ENCODE peak calls at places on chromosomes 7 and 10, in six cellular contexts. One of them, this sample, is unnamed.

GRCh38 chr7:82507365-82507975 is 63.9 kb upstream of the CACNA2D1 start:
- DNase-seq in body of pancreas: no peak
- DNase-seq in lower lobe of right lung: no peak
- DNase-seq in fibroblast of lung: no peak
- DNase-seq in brain microvascular endothelial cell: no peak
- DNase-seq in mesendoderm: peak; percentile 1
- DNase-seq in this sample: no peak

GRCh38 chr10:110498982-110499795 is 1.5 kb downstream of the DUSP5 start:
- DNase-seq in mesendoderm: peak; percentile 96
- DNase-seq in fibroblast of lung: peak; percentile 83
- DNase-seq in lower lobe of right lung: no peak
- DNase-seq in brain microvascular endothelial cell: no peak
- DNase-seq in body of pancreas: peak; percentile 40
- DNase-seq in this sample: peak; percentile 76

GRCh38 chr7:82382276-82382675 is 61.3 kb downstream of the CACNA2D1 start:
- DNase-seq in lower lobe of right lung: no peak
- DNase-seq in fibroblast of lung: no peak
- DNase-seq in brain microvascular endothelial cell: no peak
- DNase-seq in body of pancreas: no peak
- DNase-seq in mesendoderm: no peak
- DNase-seq in this sample: no peak

GRCh38 chr7:100719523-100720319 is 547 bp upstream of the EPO start:
- DNase-seq in mesendoderm: no peak
- DNase-seq in brain microvascular endothelial cell: peak; percentile 16
- DNase-seq in lower lobe of right lung: no peak
- DNase-seq in body of pancreas: no peak
- DNase-seq in fibroblast of lung: peak; percentile 65
- DNase-seq in this sample: peak; percentile 44

GRCh38 chr10:122112021-122112616 is 123.2 kb downstream of the TACC2 start:
- DNase-seq in body of pancreas: no peak
- DNase-seq in brain microvascular endothelial cell: peak; percentile 45
- DNase-seq in mesendoderm: no peak
- DNase-seq in lower lobe of right lung: no peak
- DNase-seq in fibroblast of lung: peak; percentile 58
- DNase-seq in this sample: peak; percentile 52

GRCh38 chr7:150631084-150631824 is 931 bp downstream of the GIMAP6 start:
- DNase-seq in fibroblast of lung: no peak
- DNase-seq in brain microvascular endothelial cell: no peak
- DNase-seq in body of pancreas: peak; percentile 20
- DNase-seq in lower lobe of right lung: peak; percentile 62
- DNase-seq in mesendoderm: no peak
- DNase-seq in this sample: no peak

GRCh38 chr7:66837007-66837406 is 84.0 kb upstream of the TMEM248 start:
- DNase-seq in lower lobe of right lung: peak; percentile 50
- DNase-seq in mesendoderm: peak; percentile 85
- DNase-seq in body of pancreas: peak; percentile 23
- DNase-seq in brain microvascular endothelial cell: peak; percentile 37
- DNase-seq in fibroblast of lung: peak; percentile 22
- DNase-seq in this sample: peak; percentile 5

GRCh38 chr7:106521541-106521940 is 139.4 kb downstream of the CCDC71L start:
- DNase-seq in brain microvascular endothelial cell: no peak
- DNase-seq in fibroblast of lung: no peak
- DNase-seq in lower lobe of right lung: no peak
- DNase-seq in body of pancreas: no peak
- DNase-seq in mesendoderm: no peak
- DNase-seq in this sample: no peak

GRCh38 chr7:135620980-135621850 is 41.1 kb upstream of the STMP1 start:
- DNase-seq in lower lobe of right lung: no peak
- DNase-seq in brain microvascular endothelial cell: peak; percentile 89
- DNase-seq in mesendoderm: peak; percentile 78
- DNase-seq in body of pancreas: peak; percentile 70
- DNase-seq in fibroblast of lung: peak; percentile 90
- DNase-seq in this sample: peak; percentile 93

GRCh38 chr10:60155945-60156683 is 233.6 kb downstream of the ANK3 start:
- DNase-seq in mesendoderm: no peak
- DNase-seq in fibroblast of lung: no peak
- DNase-seq in brain microvascular endothelial cell: no peak
- DNase-seq in lower lobe of right lung: no peak
- DNase-seq in body of pancreas: no peak
- DNase-seq in this sample: no peak

GRCh38 chr7:20241491-20242261 is 24.5 kb upstream of the MACC1 start:
- DNase-seq in mesendoderm: no peak
- DNase-seq in brain microvascular endothelial cell: peak; percentile 76
- DNase-seq in fibroblast of lung: peak; percentile 43
- DNase-seq in body of pancreas: no peak
- DNase-seq in lower lobe of right lung: no peak
- DNase-seq in this sample: peak; percentile 96

GRCh38 chr10:22252801-22253577 is 35.2 kb upstream of the EBLN1 start:
- DNase-seq in fibroblast of lung: peak; percentile 16
- DNase-seq in mesendoderm: peak; percentile 52
- DNase-seq in brain microvascular endothelial cell: no peak
- DNase-seq in body of pancreas: peak; percentile 19
- DNase-seq in lower lobe of right lung: peak; percentile 67
- DNase-seq in this sample: peak; percentile 22

GRCh38 chr10:32332299-32332750 is 14.6 kb downstream of the EPC1 start:
- DNase-seq in body of pancreas: peak; percentile 78
- DNase-seq in fibroblast of lung: peak; percentile 13
- DNase-seq in lower lobe of right lung: no peak
- DNase-seq in mesendoderm: no peak
- DNase-seq in brain microvascular endothelial cell: no peak
- DNase-seq in this sample: no peak

GRCh38 chr10:60367014-60367413 is 22.7 kb downstream of the ANK3 start:
- DNase-seq in lower lobe of right lung: no peak
- DNase-seq in mesendoderm: no peak
- DNase-seq in brain microvascular endothelial cell: no peak
- DNase-seq in fibroblast of lung: no peak
- DNase-seq in body of pancreas: no peak
- DNase-seq in this sample: no peak

GRCh38 chr10:13187135-13187534 is 25.8 kb downstream of the MCM10 start:
- DNase-seq in mesendoderm: no peak
- DNase-seq in fibroblast of lung: no peak
- DNase-seq in lower lobe of right lung: no peak
- DNase-seq in body of pancreas: no peak
- DNase-seq in brain microvascular endothelial cell: no peak
- DNase-seq in this sample: no peak

GRCh38 chr10:93751832-93752231 is 5.9 kb upstream of the LGI1 start:
- DNase-seq in lower lobe of right lung: no peak
- DNase-seq in brain microvascular endothelial cell: peak; percentile 49
- DNase-seq in fibroblast of lung: no peak
- DNase-seq in mesendoderm: peak; percentile 73
- DNase-seq in body of pancreas: no peak
- DNase-seq in this sample: peak; percentile 22

GRCh38 chr7:124171068-124171467 is 138.2 kb upstream of the TMEM229A start:
- DNase-seq in lower lobe of right lung: no peak
- DNase-seq in mesendoderm: peak; percentile 43
- DNase-seq in fibroblast of lung: peak; percentile 85
- DNase-seq in brain microvascular endothelial cell: peak; percentile 7
- DNase-seq in body of pancreas: peak; percentile 16
- DNase-seq in this sample: peak; percentile 28

GRCh38 chr10:3783721-3784432 is 1.1 kb downstream of the KLF6 start:
- DNase-seq in mesendoderm: peak; percentile 94
- DNase-seq in brain microvascular endothelial cell: peak; percentile 39
- DNase-seq in body of pancreas: peak; percentile 80
- DNase-seq in lower lobe of right lung: no peak
- DNase-seq in fibroblast of lung: peak; percentile 75
- DNase-seq in this sample: peak; percentile 69

GRCh38 chr10:51092402-51092801 is 18.1 kb downstream of the PRKG1 start:
- DNase-seq in mesendoderm: no peak
- DNase-seq in brain microvascular endothelial cell: peak; percentile 51
- DNase-seq in lower lobe of right lung: no peak
- DNase-seq in fibroblast of lung: peak; percentile 66
- DNase-seq in body of pancreas: peak; percentile 57
- DNase-seq in this sample: peak; percentile 49

GRCh38 chr7:47597379-47597778 is 15.5 kb upstream of the TNS3 start:
- DNase-seq in brain microvascular endothelial cell: no peak
- DNase-seq in lower lobe of right lung: no peak
- DNase-seq in body of pancreas: no peak
- DNase-seq in mesendoderm: no peak
- DNase-seq in fibroblast of lung: no peak
- DNase-seq in this sample: no peak

GRCh38 chr7:47601119-47601880 is 19.4 kb upstream of the TNS3 start:
- DNase-seq in brain microvascular endothelial cell: peak; percentile 83
- DNase-seq in body of pancreas: no peak
- DNase-seq in fibroblast of lung: peak; percentile 70
- DNase-seq in mesendoderm: no peak
- DNase-seq in lower lobe of right lung: no peak
- DNase-seq in this sample: peak; percentile 75

GRCh38 chr7:47600199-47601118 is 18.5 kb upstream of the TNS3 start:
- DNase-seq in lower lobe of right lung: no peak
- DNase-seq in fibroblast of lung: peak; percentile 75
- DNase-seq in mesendoderm: no peak
- DNase-seq in brain microvascular endothelial cell: peak; percentile 76
- DNase-seq in body of pancreas: peak; percentile 67
- DNase-seq in this sample: peak; percentile 78

GRCh38 chr7:47594406-47594805 is 12.5 kb upstream of the TNS3 start:
- DNase-seq in mesendoderm: no peak
- DNase-seq in brain microvascular endothelial cell: no peak
- DNase-seq in lower lobe of right lung: no peak
- DNase-seq in fibroblast of lung: no peak
- DNase-seq in body of pancreas: no peak
- DNase-seq in this sample: no peak

DNA sequence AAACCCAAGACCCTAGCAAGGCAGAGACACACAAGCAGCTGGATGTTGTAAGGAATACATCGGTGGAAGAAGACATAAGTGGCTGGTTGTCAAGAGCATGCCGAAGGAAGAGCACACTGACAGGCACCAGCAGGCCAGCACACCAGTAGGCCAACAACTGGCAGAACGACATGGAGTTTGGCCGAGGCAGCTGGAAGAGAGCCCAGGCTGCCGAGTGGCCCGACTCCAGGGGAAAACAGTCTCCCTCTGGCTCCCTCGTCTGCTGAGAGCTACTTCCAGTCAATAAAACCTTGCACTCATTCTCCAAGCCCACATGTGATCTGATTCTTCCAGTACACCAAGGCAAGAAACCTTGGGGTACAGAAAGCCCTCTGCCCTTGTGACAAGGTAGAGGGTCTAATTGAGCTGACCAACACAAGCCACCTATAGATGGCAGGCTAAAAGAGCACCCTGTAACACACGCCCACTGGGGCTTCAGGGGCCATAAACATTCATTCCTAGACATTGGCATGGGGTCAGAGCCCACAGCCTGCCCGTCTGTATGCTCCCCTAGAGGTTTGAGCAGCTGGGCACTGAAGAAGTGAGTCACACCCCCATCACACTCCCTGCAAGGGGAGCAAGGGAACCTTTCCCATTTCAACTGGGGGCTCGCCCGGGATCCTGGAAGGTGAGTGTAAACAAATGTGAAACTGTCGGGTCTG is 14.7 kb upstream of the TNS3 start:
- DNase-seq in fibroblast of lung: peak; percentile 42
- DNase-seq in brain microvascular endothelial cell: no peak
- DNase-seq in mesendoderm: peak; percentile 49
- DNase-seq in lower lobe of right lung: no peak
- DNase-seq in body of pancreas: no peak
- DNase-seq in this sample: no peak
- H3K4me3 ChIP-seq in fibroblast of lung: no peak overlapping the region
- H3K4me3 ChIP-seq in brain microvascular endothelial cell: no peak overlapping the region
- H3K4me3 ChIP-seq in mesendoderm: no peak overlapping the region
- H3K4me3 ChIP-seq in lower lobe of right lung: no peak overlapping the region
- H3K4me3 ChIP-seq in body of pancreas: no peak overlapping the region
- H3K4me3 ChIP-seq in this sample: no peak overlapping the region

DNA sequence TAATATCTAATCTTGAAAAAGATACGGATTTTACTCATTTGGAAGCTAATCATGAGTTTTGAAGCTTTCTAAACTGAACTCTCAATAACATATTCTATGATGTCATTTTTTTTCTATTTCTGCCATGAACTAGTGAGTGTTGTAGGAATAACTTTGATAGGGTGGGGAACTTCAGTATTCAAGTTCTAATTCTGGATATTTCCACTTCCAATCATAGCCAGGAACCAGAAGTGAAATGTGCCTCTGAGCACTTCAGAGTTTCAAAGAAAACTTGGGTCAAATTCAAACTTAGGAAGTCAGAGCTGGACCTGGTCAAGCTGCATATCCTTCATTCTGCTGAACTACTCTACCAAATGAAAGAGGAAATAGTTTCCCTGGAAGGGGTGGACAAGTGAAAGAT is 847 bp downstream of the AGMO start:
- DNase-seq in brain microvascular endothelial cell: no peak
- DNase-seq in mesendoderm: no peak
- DNase-seq in lower lobe of right lung: no peak
- DNase-seq in body of pancreas: no peak
- DNase-seq in fibroblast of lung: no peak
- DNase-seq in this sample: no peak
- H3K4me3 ChIP-seq in brain microvascular endothelial cell: no peak overlapping the region
- H3K4me3 ChIP-seq in mesendoderm: no peak overlapping the region
- H3K4me3 ChIP-seq in lower lobe of right lung: no peak overlapping the region
- H3K4me3 ChIP-seq in body of pancreas: no peak overlapping the region
- H3K4me3 ChIP-seq in fibroblast of lung: no peak overlapping the region
- H3K4me3 ChIP-seq in this sample: no peak overlapping the region

GRCh38 chr10:61565819-61566560 is 96.7 kb upstream of the CABCOCO1 start:
- DNase-seq in body of pancreas: no peak
- DNase-seq in mesendoderm: no peak
- DNase-seq in lower lobe of right lung: no peak
- DNase-seq in fibroblast of lung: no peak
- DNase-seq in brain microvascular endothelial cell: no peak
- DNase-seq in this sample: no peak

GRCh38 chr10:61564444-61564843 is 98.3 kb upstream of the CABCOCO1 start:
- DNase-seq in mesendoderm: no peak
- DNase-seq in brain microvascular endothelial cell: no peak
- DNase-seq in lower lobe of right lung: no peak
- DNase-seq in fibroblast of lung: no peak
- DNase-seq in body of pancreas: no peak
- DNase-seq in this sample: no peak

DNA sequence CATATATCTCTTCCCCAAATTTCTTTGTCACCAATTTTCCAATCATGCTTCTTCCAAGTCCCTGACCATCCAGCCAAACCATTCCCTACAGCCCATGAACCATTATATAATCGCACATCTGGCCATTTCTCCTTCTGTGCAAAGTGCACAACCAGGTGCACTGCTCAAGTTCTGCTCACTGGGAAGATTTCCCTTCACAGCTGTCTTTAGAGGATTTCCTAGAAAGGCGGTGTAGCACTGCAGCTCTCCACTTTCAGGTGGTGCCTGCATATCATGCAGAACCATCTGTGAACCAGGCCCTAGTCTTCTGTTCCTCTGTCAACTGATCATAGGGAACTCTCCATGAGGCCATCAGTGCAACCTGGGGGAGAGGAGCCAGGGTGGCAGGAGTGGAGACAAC is 95.0 kb upstream of the CABCOCO1 start:
- DNase-seq in brain microvascular endothelial cell: no peak
- DNase-seq in body of pancreas: no peak
- DNase-seq in fibroblast of lung: no peak
- DNase-seq in lower lobe of right lung: no peak
- DNase-seq in mesendoderm: no peak
- DNase-seq in this sample: no peak
- H3K4me3 ChIP-seq in brain microvascular endothelial cell: no peak overlapping the region
- H3K4me3 ChIP-seq in body of pancreas: no peak overlapping the region
- H3K4me3 ChIP-seq in fibroblast of lung: no peak overlapping the region
- H3K4me3 ChIP-seq in lower lobe of right lung: no peak overlapping the region
- H3K4me3 ChIP-seq in mesendoderm: no peak overlapping the region
- H3K4me3 ChIP-seq in this sample: no peak overlapping the region

GRCh38 chr7:43559171-43559938 is 23.6 kb upstream of the STK17A start:
- DNase-seq in brain microvascular endothelial cell: no peak
- DNase-seq in fibroblast of lung: no peak
- DNase-seq in mesendoderm: no peak
- DNase-seq in lower lobe of right lung: no peak
- DNase-seq in body of pancreas: no peak
- DNase-seq in this sample: no peak
- H3K4me3 ChIP-seq in brain microvascular endothelial cell: no peak overlapping the region
- H3K4me3 ChIP-seq in fibroblast of lung: no peak overlapping the region
- H3K4me3 ChIP-seq in mesendoderm: no peak overlapping the region
- H3K4me3 ChIP-seq in lower lobe of right lung: no peak overlapping the region
- H3K4me3 ChIP-seq in body of pancreas: no peak overlapping the region
- H3K4me3 ChIP-seq in this sample: no peak overlapping the region